ENCODE peak calls at places on chromosome 19, in seven cellular contexts. B is hepatocyte, M is HFF-Myc, D is pancreas, V is fibroblast of mammary gland, P is fibroblast of pulmonary artery, O is AG10803. U is an unnamed sample.

GRCh38 chr19:53977991-53978731 is 13.3 kb upstream of the CACNG6 start:
- DNase-seq in B (peak), M (no peak), D (peak), V (peak), P (peak), O (peak), U (peak)

GRCh38 chr19:56554272-56554869 is 12.9 kb upstream of the ZNF470 start:
- DNase-seq in B (no peak), M (no peak), D (no peak), V (peak), P (no peak), O (no peak), U (no peak)

GRCh38 chr19:46813570-46814358 is 25.4 kb upstream of the SLC1A5 start:
- DNase-seq in B (no peak), M (no peak), D (peak), V (peak), P (peak), O (peak), U (peak)

GRCh38 chr19:19057720-19058119 is 6.1 kb upstream of the SLC25A42 start:
- DNase-seq in B (no peak), M (no peak), D (no peak), V (no peak), P (no peak), O (no peak), U (no peak)

GRCh38 chr19:23392706-23393105 is 2.6 kb downstream of the ZNF91 start:
- DNase-seq in B (no peak), M (no peak), D (no peak), V (no peak), P (no peak), O (no peak), U (no peak)

GRCh38 chr19:48859711-48860572 is 8.5 kb downstream of the PLEKHA4 start:
- DNase-seq in B (no peak), M (no peak), D (peak), V (no peak), P (no peak), O (no peak), U (no peak)

GRCh38 chr19:31670931-31671330 is 321.7 kb upstream of the TSHZ3 start:
- DNase-seq in B (no peak), M (no peak), D (no peak), V (no peak), P (no peak), O (no peak), U (no peak)

GRCh38 chr19:54959840-54960239 is 6.3 kb upstream of the NLRP2 start:
- DNase-seq in B (no peak), M (no peak), D (no peak), V (no peak), P (no peak), O (no peak), U (no peak)

GRCh38 chr19:51002542-51003311 is 1.3 kb upstream of the KLK8 start:
- DNase-seq in B (peak), M (no peak), D (no peak), V (peak), P (no peak), O (no peak), U (no peak)

DNA sequence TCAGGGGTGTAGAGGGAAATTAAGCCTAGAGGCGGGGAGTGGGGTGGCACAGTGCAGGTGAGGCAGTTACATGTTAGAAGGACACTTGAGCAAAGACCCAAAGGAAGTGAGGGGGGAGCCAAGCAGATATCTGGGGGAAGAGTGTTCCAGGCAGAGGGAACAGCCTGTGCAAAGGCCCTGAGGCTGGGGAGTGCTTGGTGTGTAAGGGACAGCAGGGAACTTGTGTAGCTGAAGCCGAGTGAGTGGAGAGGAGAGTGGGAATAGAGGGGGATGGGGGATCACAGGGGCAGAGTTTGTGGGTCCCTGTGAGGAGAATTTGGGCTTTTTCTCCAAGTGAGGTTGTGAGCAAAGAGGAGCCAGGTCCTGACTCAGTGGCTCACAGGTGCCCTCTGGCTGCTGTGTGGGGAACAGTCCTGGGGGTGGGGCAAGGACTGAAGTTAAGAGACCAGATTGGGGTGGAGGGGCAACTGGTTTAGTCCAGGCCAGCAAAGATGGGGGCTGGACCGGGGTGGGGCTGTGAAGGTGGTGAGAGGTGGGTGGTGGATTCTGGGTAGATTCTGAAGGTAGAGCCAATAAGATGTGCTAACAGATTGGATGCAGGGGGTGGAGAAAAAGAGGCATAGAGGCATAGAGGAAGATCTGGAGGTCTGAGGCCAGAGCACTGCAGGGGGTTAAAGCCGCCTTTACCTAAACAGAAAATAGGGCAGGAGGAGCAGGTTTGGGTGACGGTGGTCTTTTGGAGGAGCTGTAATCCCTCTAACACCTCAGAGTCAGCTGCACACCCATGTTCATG is 75.3 kb downstream of the CACNA1A start:
- DNase-seq in B (peak), M (peak), D (peak), V (peak), P (peak), O (peak), U (peak)
- TF ChIP-seq CTCF in B (peak), M (peak), D (peak), V (peak), P (peak), O (peak), U (peak)

GRCh38 chr19:17721821-17722220 is 2.5 kb downstream of the MAP1S start:
- DNase-seq in B (no peak), M (no peak), D (no peak), V (peak), P (peak), O (peak), U (no peak)
- H3K4me3 ChIP-seq in B (no peak), M (no peak), D (no peak), V (no peak), P (no peak), O (peak), U (no peak)

DNA sequence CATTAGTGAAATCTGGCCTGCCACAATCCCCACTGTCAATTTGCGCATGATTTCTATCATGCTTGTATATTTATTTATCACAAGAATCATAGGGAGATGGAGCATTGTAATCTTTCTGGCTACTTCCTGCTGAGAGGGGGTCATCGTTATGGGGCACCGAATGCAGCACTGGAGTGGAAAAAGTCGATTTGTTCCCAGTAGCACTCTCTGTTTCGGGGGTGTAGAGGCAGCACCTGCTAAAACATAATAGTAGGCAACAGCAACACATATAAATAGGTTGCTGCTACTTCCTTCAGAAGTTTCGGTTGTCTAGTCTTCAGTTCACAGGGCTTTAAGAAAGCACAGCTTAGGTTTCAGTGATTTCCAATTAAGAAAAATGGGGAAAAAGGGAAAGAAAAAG is 23.4 kb upstream of the CEACAM21 start:
- DNase-seq in B (no peak), M (no peak), D (no peak), V (no peak), P (no peak), O (no peak), U (no peak)
- TF ChIP-seq CTCF in B (no peak), M (no peak), D (no peak), V (no peak), P (no peak), O (no peak), U (no peak)

GRCh38 chr19:10517760-10518443 is 655 bp upstream of the S1PR5 start:
- DNase-seq in B (peak), M (no peak), D (no peak), V (no peak), P (peak), O (peak), U (no peak)
- H3K4me3 ChIP-seq in B (no peak), M (no peak), D (peak), V (peak), P (peak), O (peak), U (no peak)

GRCh38 chr19:2631213-2631821 is 71.2 kb downstream of the GNG7 start:
- DNase-seq in B (no peak), M (no peak), D (no peak), V (peak), P (peak), O (peak), U (peak)
- TF ChIP-seq CTCF in B (no peak), M (no peak), D (no peak), V (no peak), P (no peak), O (no peak), U (no peak)

DNA sequence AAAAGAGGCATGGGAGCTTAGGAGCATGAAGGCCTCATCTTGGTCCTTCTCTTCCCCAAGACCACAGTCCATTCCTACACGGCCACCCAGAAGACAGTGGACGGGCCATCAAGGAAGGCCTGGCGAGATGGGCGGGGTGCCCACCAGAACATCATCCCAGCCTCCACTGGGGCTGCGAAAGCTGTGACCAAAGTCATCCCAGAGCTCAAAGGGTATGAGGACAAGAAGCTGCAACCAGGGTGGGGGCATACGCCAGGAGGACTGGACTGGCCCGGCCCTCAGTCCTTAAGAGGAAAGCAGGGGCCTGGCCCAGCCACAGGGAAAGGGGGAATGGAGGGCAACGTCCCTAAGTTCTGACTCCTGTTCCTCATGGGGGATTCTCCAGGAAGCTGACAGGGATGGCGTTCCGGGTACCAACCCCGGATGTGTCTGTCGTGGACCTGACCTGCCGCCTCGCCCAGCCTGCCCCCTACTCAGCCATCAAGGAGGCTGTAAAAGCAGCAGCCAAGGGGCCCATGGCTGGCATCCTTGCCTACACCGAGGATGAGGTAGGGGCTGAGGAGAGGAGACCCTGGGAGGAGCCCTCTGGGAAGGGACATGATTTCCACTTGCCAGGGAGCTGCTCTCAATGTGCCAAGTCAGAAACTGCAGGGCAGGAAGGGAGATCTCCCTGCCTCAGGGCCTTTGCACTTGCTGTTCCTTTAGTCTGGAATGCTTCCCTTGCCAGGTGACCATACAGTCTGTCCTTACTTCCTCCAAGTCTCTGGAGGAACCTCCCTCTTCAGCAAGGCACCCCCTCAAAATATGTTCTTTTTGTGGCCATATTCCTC is 1.9 kb upstream of the TMEM147 start:
- DNase-seq in B (no peak), M (no peak), D (no peak), V (no peak), P (no peak), O (no peak), U (no peak)
- H3K4me3 ChIP-seq in B (no peak), M (peak), D (no peak), V (no peak), P (no peak), O (no peak), U (no peak)

GRCh38 chr19:42148270-42148669 is 16.0 kb upstream of the POU2F2 start:
- DNase-seq in B (no peak), M (no peak), D (no peak), V (no peak), P (no peak), O (no peak), U (no peak)
- TF ChIP-seq CTCF in B (no peak), M (no peak), D (no peak), V (no peak), P (no peak), O (no peak), U (no peak)

DNA sequence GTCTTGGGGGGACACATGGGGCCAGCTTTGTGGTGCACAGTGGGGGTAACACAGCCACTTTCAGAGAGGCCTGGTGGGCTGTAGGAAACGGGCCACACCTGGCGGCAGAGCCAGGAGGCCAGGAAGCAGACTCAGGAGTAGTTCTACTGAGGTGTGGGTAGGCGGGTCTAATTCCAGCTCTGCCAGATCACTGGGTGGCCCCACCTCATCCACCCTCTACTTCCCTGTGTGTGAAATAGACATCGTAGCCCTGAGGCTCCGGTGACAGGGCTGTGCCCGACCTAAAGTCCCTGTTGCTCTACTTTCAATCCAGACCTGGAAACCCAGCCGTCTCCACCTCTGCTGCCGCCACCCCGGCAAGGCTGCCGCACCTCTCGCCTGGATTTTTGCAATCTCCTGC is 4.0 kb downstream of the NKPD1 start:
- DNase-seq in B (no peak), M (no peak), D (no peak), V (no peak), P (no peak), O (no peak), U (no peak)
- H3K4me3 ChIP-seq in B (no peak), M (no peak), D (no peak), V (no peak), P (no peak), O (no peak), U (no peak)

GRCh38 chr19:43705729-43706128 is 10.1 kb upstream of the IRGC start:
- DNase-seq in B (no peak), M (no peak), D (no peak), V (no peak), P (no peak), O (no peak), U (no peak)

GRCh38 chr19:43707158-43707712 is 8.6 kb upstream of the IRGC start:
- DNase-seq in B (no peak), M (no peak), D (no peak), V (no peak), P (no peak), O (no peak), U (no peak)

GRCh38 chr19:43711751-43712355 is 4.0 kb upstream of the IRGC start:
- DNase-seq in B (no peak), M (no peak), D (no peak), V (peak), P (no peak), O (no peak), U (no peak)

GRCh38 chr19:43713208-43713607 is 2.7 kb upstream of the IRGC start:
- DNase-seq in B (no peak), M (no peak), D (no peak), V (no peak), P (no peak), O (no peak), U (no peak)

GRCh38 chr19:43708716-43709115 is 7.2 kb upstream of the IRGC start:
- DNase-seq in B (no peak), M (no peak), D (no peak), V (no peak), P (no peak), O (no peak), U (no peak)
- TF ChIP-seq CTCF in B (no peak), M (no peak), D (no peak), V (no peak), P (no peak), O (no peak), U (no peak)